ENCODE peak calls at places on chromosomes 2 and 18, in eight cellular contexts. W is sigmoid colon, H is thoracic aorta, P is neural progenitor cell, B is psoas muscle, Q is H1, N is PC-9, L is HCT116. E is an unnamed sample. For H3K4me1, the result is how much of the 10 kb centered on the place peaks cover.

GRCh38 chr2:157830696-157831570 is 45.2 kb downstream of the ACVR1 start:
- DNase-seq in P (no peak), B (no peak), L (peak), N (peak), H (peak), Q (no peak), W (no peak), E (no peak)

GRCh38 chr2:17518212-17519154 is at the start of gene RAD51AP2:
- DNase-seq in Q (peak), B (peak), N (peak), W (peak), L (peak), H (peak), P (peak), E (peak)

GRCh38 chr2:14234911-14235310 is 397.6 kb upstream of the LRATD1 start:
- DNase-seq in W (no peak), L (no peak), Q (no peak), P (no peak), N (no peak), B (no peak), H (no peak), E (no peak)

GRCh38 chr2:96815326-96816126 is 542 bp upstream of the CNNM3 start:
- DNase-seq in W (no peak), L (no peak), N (peak), H (no peak), B (no peak), P (peak), Q (no peak), E (no peak)

GRCh38 chr18:66048404-66048803 is 297.6 kb downstream of the CDH7 start:
- DNase-seq in L (no peak), W (no peak), P (no peak), H (no peak), B (no peak), N (no peak), Q (no peak), E (no peak)

GRCh38 chr2:237178396-237178795 is 92.7 kb downstream of the COPS8 start:
- DNase-seq in L (no peak), B (no peak), H (no peak), N (peak), W (no peak), P (no peak), Q (no peak), E (no peak)

GRCh38 chr2:164456599-164456998 is 164.7 kb downstream of the GRB14 start:
- DNase-seq in H (no peak), L (no peak), Q (no peak), N (no peak), W (no peak), P (no peak), B (no peak), E (no peak)

GRCh38 chr2:80530442-80531064 is 226.0 kb upstream of the LRRTM1 start:
- DNase-seq in P (no peak), Q (no peak), L (no peak), B (no peak), N (no peak), W (no peak), H (no peak), E (no peak)

GRCh38 chr2:141329949-141330348 is 800.9 kb downstream of the LRP1B start:
- DNase-seq in P (no peak), W (no peak), H (no peak), L (no peak), N (no peak), B (no peak), Q (no peak), E (no peak)

GRCh38 chr2:202135111-202135874 is 62.2 kb downstream of the KIAA2012 start:
- DNase-seq in W (peak), L (no peak), P (no peak), N (peak), B (peak), H (peak), Q (no peak), E (no peak)

GRCh38 chr2:96537734-96538486 is 1.4 kb downstream of the ARID5A start:
- DNase-seq in H (no peak), B (peak), N (no peak), Q (no peak), W (no peak), P (peak), L (no peak), E (no peak)

GRCh38 chr2:218607436-218608115 is at the start of gene PLCD4:
- DNase-seq in N (no peak), L (no peak), W (peak), B (peak), H (peak), P (peak), Q (no peak), E (no peak)

GRCh38 chr2:3457524-3458395 is 61.6 kb downstream of the ADI1 start:
- DNase-seq in H (no peak), W (no peak), Q (no peak), B (no peak), P (no peak), N (no peak), L (no peak), E (no peak)

GRCh38 chr2:3460161-3460560 is 59.2 kb downstream of the ADI1 start:
- DNase-seq in P (no peak), L (no peak), W (no peak), B (no peak), Q (no peak), H (no peak), N (no peak), E (no peak)

GRCh38 chr2:3459185-3460015 is 59.9 kb downstream of the ADI1 start:
- DNase-seq in L (no peak), W (no peak), H (no peak), N (no peak), B (peak), P (peak), Q (no peak), E (peak)

GRCh38 chr2:3460831-3461544 is 58.3 kb downstream of the ADI1 start:
- DNase-seq in B (no peak), L (no peak), W (no peak), Q (no peak), P (no peak), N (no peak), H (no peak), E (peak)

DNA sequence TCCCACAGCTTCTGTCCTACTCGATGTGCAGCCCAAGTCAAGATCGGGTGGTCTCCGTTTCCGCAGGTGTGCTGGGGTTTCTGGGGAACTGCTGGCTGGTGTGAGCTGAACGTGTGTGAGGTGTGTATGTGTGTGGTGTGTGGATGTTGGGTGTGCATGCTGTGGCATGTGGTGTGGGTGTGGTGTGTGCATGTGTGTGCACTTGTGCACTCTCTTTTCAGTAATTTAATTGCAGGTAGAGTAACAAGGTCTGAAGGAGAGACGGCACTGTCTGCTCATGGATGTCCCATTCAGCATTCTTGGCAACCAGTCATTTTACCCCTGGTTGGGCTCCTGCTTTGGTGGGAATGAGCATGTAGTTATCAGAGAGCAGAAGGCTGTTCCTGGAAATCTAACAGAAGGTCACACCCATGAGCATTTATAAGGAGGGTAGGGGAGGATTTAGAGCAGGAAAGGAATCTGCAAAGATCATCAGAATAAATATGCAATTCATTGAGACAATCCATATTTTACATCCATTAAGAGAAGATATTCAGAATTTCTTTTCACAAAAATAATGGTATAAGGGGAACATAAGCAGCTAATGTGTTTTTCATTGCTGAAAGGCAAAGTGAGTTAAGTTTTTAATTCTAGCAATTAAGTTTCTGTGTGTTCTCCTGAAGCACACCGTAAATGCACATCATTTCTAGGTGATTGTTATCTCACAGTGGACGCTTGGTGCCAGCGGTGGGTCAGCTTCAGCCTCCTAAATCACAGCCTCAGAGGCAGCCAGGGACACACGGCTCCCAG is 60.7 kb downstream of the ADI1 start:
- DNase-seq in H (no peak), Q (no peak), N (no peak), P (no peak), W (no peak), L (no peak), B (no peak), E (no peak)
- H3K4me1 ChIP-seq in H (under half), Q (under half), N (under half), P (under half), W (under half), L (under half), B (under half), E (under half)

GRCh38 chr18:13375302-13376255 is 157.0 kb downstream of the LDLRAD4 start:
- DNase-seq in H (peak), Q (no peak), W (peak), N (no peak), L (peak), P (no peak), B (peak), E (no peak)
- H3K4me1 ChIP-seq in H (half or more), Q (under half), W (under half), N (under half), L (under half), P (under half), B (half or more), E (under half)

DNA sequence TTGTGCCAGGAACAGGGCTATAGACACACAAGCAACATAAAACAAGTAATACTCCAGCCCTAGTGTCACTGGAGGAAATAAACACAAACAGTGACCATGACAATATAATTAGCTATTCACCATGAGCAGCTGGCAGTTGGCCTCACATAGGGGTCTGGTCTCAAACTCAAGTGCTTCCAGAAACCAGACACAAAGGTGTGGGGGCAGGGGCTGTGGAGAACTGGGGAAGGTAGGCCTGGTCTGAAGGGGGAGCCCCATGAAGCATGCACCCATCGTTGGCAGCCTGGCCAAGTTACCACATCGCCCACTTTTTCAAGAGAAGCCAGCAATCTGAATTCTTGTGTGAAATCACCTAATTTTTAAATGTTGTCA is 49.5 kb upstream of the SP3 start:
- DNase-seq in L (no peak), W (peak), B (no peak), Q (no peak), H (no peak), P (no peak), N (no peak), E (no peak)
- H3K4me1 ChIP-seq in L (under half), W (under half), B (under half), Q (under half), H (half or more), P (under half), N (under half), E (under half)

DNA sequence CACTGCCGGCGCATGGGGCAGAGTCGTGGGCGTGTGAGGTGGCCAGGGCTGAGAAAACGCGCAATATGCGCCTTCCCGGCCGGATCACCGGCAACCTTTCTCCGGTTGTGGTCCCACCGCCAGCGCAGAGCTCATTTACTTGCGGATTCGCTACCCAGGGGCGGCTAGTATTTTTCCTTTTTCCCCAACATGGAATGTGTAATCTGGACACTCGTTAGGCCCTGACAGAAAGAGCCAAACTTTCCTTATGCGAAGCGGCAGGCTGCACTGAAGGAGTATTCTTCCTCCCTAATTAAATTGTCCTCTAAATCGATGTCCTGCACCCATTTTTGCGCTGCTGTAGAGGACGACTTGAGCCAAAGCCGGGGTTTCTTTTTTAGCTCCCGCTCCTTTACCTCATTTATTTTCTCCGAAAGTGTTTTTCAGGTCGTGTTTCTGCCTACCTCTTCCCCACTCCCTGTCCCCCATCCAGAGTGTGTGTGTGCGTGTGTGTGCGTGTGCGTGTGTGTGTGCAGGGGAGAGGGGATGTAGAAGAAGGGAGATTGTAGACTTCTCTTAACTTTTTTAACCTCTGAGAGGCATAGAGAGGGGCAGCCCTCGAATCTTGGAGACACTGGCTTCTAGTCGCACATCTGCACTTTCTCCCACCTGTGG is 2.7 kb downstream of the OTX1 start:
- DNase-seq in P (peak), W (no peak), L (no peak), H (no peak), Q (no peak), B (no peak), N (no peak), E (no peak)
- H3K4me1 ChIP-seq in P (half or more), W (half or more), L (under half), H (half or more), Q (under half), B (under half), N (under half), E (under half)

GRCh38 chr18:70578480-70578879 is 289.6 kb downstream of the SOCS6 start:
- DNase-seq in N (no peak), Q (peak), H (no peak), W (no peak), P (peak), L (no peak), B (peak), E (peak)
- H3K4me1 ChIP-seq in N (under half), Q (under half), H (under half), W (under half), P (under half), L (under half), B (under half), E (under half)

GRCh38 chr2:55097462-55098410 is 47.5 kb upstream of the RTN4 start:
- DNase-seq in W (no peak), P (no peak), Q (no peak), H (no peak), B (peak), N (peak), L (no peak), E (no peak)

GRCh38 chr2:55097083-55097461 is 46.8 kb upstream of the RTN4 start:
- DNase-seq in N (peak), H (no peak), L (no peak), W (no peak), B (no peak), P (no peak), Q (no peak), E (no peak)

GRCh38 chr2:55102056-55102812 is 52.0 kb upstream of the RTN4 start:
- DNase-seq in P (no peak), W (no peak), B (no peak), H (no peak), Q (no peak), L (no peak), N (peak), E (no peak)

GRCh38 chr2:55099878-55100820 is 49.9 kb upstream of the RTN4 start:
- DNase-seq in P (no peak), N (peak), H (no peak), L (no peak), W (no peak), B (no peak), Q (no peak), E (no peak)

DNA sequence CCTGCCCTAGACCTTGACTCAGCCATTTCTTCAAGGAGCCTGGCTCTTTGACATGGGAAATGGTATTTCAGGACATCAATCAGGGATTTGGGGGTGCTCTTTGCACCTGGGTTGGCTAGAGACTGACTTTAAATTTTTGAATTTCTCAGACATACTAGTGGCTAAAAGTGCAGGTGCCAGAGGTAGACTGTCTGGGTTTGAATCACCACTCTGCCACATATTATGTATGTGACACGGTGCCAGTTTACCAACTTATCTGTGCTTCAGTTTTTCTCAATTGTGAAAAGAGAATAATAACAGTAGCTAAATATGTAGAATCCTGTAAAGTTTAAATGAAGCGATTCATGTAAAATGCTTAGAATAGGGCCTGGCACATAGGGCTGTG is 49.2 kb upstream of the RTN4 start:
- DNase-seq in L (no peak), N (no peak), P (no peak), B (no peak), H (no peak), Q (no peak), W (no peak), E (no peak)
- H3K4me1 ChIP-seq in L (under half), N (half or more), P (under half), B (under half), H (half or more), Q (under half), W (half or more), E (under half)

DNA sequence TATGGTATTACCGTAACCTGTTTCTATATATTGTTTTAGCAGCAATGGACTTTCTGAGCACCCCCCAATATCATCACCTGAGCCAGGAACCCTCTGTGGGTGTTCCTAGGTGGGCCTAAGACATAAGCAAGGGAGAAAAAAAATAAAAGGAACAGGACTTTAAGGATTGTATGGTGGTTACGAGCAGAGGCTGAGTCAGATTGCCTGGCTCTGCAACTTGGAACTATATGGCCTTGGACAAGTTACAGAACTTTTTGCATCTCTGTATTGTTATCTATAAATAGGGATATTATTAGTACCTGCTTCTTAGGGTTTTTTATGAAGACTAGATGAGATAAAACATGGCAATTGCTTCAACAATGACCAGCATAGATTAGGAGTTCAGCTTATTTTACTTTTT is 34.9 kb downstream of the MFSD6 start:
- DNase-seq in W (no peak), H (no peak), L (no peak), N (no peak), P (no peak), B (no peak), Q (no peak), E (no peak)
- H3K4me1 ChIP-seq in W (half or more), H (under half), L (under half), N (under half), P (under half), B (under half), Q (under half), E (under half)

GRCh38 chr18:22021701-22022100 is 147.7 kb upstream of the GATA6 start:
- DNase-seq in W (no peak), L (no peak), H (no peak), P (no peak), N (no peak), B (no peak), Q (no peak), E (peak)
- H3K4me1 ChIP-seq in W (under half), L (under half), H (under half), P (under half), N (under half), B (under half), Q (under half), E (half or more)

GRCh38 chr2:213067888-213068287 is 83.5 kb downstream of the IKZF2 start:
- DNase-seq in P (no peak), W (no peak), B (no peak), N (no peak), H (no peak), Q (no peak), L (no peak), E (no peak)
- H3K4me1 ChIP-seq in P (under half), W (under half), B (under half), N (under half), H (under half), Q (under half), L (under half), E (under half)

E was measured in pancreas.